ENCODE peak calls at places on chromosomes 6 and 20, in eight cellular contexts. G is cardiac muscle cell; E is A549; M is right cardiac atrium; W is tibial artery; I is CD8-positive, alpha-beta memory T cell; F is IMR-90; A is small intestine. X is an unnamed sample.

GRCh38 chr6:105370316-105370715 is 32.6 kb downstream of the PREP start:
- DNase-seq in G (no peak), M (no peak), E (no peak), W (no peak), F (no peak), I (no peak), A (no peak), X (no peak)

GRCh38 chr6:114342826-114343781 is at the start of gene HS3ST5:
- DNase-seq in W (peak; percentile 62), A (no peak), F (peak; percentile 8), G (peak; percentile 88), I (no peak), M (peak; percentile 50), E (peak; percentile 36), X (peak; percentile 73)

GRCh38 chr20:55333798-55334197 is 671.5 kb downstream of the CBLN4 start:
- DNase-seq in G (no peak), W (no peak), E (no peak), A (no peak), M (no peak), I (no peak), F (no peak), X (no peak)

GRCh38 chr6:53894086-53894485 is 99.3 kb downstream of the LRRC1 start:
- DNase-seq in F (peak; percentile 61), I (no peak), M (no peak), E (no peak), A (no peak), G (no peak), W (no peak), X (no peak)

GRCh38 chr6:22582806-22583205 is 13.4 kb downstream of the HDGFL1 start:
- DNase-seq in E (no peak), A (no peak), F (peak; percentile 19), G (no peak), I (no peak), M (no peak), W (no peak), X (no peak)

GRCh38 chr6:136563386-136564152 is 13.3 kb upstream of the MAP7 start:
- DNase-seq in E (no peak), A (no peak), M (no peak), I (no peak), F (no peak), W (no peak), G (no peak), X (no peak)

GRCh38 chr20:38728237-38728761 is 4.0 kb downstream of the SLC32A1 start:
- DNase-seq in F (no peak), I (no peak), A (no peak), G (no peak), E (no peak), M (no peak), W (no peak), X (no peak)

GRCh38 chr20:52305843-52306242 is 114.3 kb upstream of the ZFP64 start:
- DNase-seq in W (no peak), E (no peak), I (no peak), A (peak; percentile 20), M (no peak), G (no peak), F (no peak), X (no peak)

GRCh38 chr20:49385471-49385870 is 97.0 kb downstream of the KCNB1 start:
- DNase-seq in E (peak; percentile 53), G (peak; percentile 34), I (no peak), M (no peak), W (no peak), F (peak; percentile 22), A (peak; percentile 26), X (no peak)

GRCh38 chr20:39935921-39936320 is 753.1 kb downstream of the MAFB start:
- DNase-seq in A (no peak), M (no peak), G (no peak), F (no peak), E (no peak), I (no peak), W (no peak), X (no peak)

GRCh38 chr6:30940361-30941001 is at the start of gene MUCL3:
- DNase-seq in I (no peak), A (peak; percentile 74), E (no peak), W (no peak), F (no peak), G (no peak), M (no peak), X (no peak)

GRCh38 chr20:41249781-41250281 is 67.7 kb downstream of the ZHX3 start:
- DNase-seq in A (no peak), M (peak; percentile 67), F (peak; percentile 29), E (peak; percentile 24), G (peak; percentile 22), I (no peak), W (no peak), X (no peak)

GRCh38 chr20:19995220-19995863 is 21.8 kb upstream of the NAA20 start:
- DNase-seq in G (peak; percentile 75), M (no peak), W (no peak), F (peak; percentile 64), E (peak; percentile 61), I (no peak), A (peak; percentile 45), X (no peak)

GRCh38 chr6:142833054-142833453 is 111.9 kb downstream of the HIVEP2 start:
- DNase-seq in A (no peak), E (peak; percentile 37), W (peak; percentile 65), F (peak; percentile 98), M (no peak), G (no peak), I (no peak), X (no peak)

GRCh38 chr20:3071610-3072529 is at the start of gene OXT:
- DNase-seq in M (peak; percentile 85), F (no peak), W (no peak), I (peak; percentile 51), A (peak; percentile 54), E (no peak), G (no peak), X (no peak)

GRCh38 chr20:19968488-19969073 is 48.6 kb upstream of the NAA20 start:
- DNase-seq in F (no peak), W (no peak), M (no peak), A (no peak), G (no peak), I (no peak), E (no peak), X (no peak)

DNA sequence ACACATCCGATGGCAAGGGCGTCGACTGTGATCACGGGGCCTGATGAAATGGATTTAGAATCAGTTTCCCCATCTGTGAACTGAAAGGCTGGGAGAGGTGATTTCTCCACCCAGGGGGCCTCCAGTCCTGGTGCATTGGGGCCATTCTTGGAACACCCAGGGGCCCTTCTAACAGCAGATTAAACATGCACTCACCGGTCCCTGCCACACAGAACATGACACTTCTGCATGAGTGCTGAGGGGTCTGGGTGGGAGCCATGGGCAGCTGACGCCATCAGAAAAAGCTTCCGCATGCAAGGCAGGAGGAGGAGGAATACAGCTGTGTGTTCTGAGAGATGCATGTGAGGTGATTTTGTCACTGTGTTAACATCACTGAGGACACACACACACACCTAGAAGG is 26.8 kb downstream of the DLL1 start:
- DNase-seq in G (no peak), A (no peak), I (no peak), M (no peak), F (no peak), E (no peak), W (no peak), X (no peak)
- H3K27ac ChIP-seq in G (no peak overlapping the region), A (no peak overlapping the region), I (no peak overlapping the region), M (no peak overlapping the region), F (no peak overlapping the region), E (no peak overlapping the region), W (no peak overlapping the region), X (no peak overlapping the region)

GRCh38 chr6:144580771-144581170 is 295.6 kb downstream of the UTRN start:
- DNase-seq in W (no peak), F (no peak), E (no peak), M (no peak), I (no peak), G (no peak), A (no peak), X (no peak)

GRCh38 chr6:144582939-144583613 is 297.9 kb downstream of the UTRN start:
- DNase-seq in I (peak; percentile 13), E (no peak), W (no peak), F (peak; percentile 30), M (peak; percentile 74), G (peak; percentile 24), A (peak; percentile 61), X (peak; percentile 22)

GRCh38 chr6:144581807-144582537 is 296.8 kb downstream of the UTRN start:
- DNase-seq in A (peak; percentile 35), E (peak; percentile 25), G (peak; percentile 49), F (peak; percentile 44), W (no peak), I (no peak), M (no peak), X (no peak)

GRCh38 chr6:144585217-144585814 is 300.2 kb downstream of the UTRN start:
- DNase-seq in A (peak; percentile 48), F (peak; percentile 58), E (peak; percentile 36), G (peak; percentile 64), M (no peak), W (no peak), I (no peak), X (no peak)

DNA sequence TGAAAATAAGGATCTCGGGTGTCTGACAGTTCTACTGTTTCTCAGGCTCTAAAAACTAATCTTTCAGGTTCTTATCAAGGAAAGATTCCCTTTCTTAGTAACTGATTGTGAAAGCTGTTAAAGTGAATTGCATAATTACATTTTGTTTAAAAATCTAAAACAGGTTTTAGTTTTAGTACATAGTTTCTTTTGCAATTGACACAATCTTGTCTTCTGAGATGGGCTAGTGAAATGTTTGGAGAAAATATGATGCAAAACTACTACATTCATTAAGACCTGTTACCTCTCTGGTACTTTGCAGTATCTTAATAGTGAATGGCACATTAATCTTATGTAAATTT is 298.4 kb downstream of the UTRN start:
- DNase-seq in I (no peak), E (no peak), G (no peak), M (no peak), A (no peak), W (no peak), F (no peak), X (no peak)
- H3K4me3 ChIP-seq in I (peak overlapping the region; percentile 32), E (no peak overlapping the region), G (peak overlapping the region; percentile 16), M (no peak overlapping the region), A (no peak overlapping the region), W (no peak overlapping the region), F (peak overlapping the region; percentile 11), X (peak overlapping the region; percentile 40)

DNA sequence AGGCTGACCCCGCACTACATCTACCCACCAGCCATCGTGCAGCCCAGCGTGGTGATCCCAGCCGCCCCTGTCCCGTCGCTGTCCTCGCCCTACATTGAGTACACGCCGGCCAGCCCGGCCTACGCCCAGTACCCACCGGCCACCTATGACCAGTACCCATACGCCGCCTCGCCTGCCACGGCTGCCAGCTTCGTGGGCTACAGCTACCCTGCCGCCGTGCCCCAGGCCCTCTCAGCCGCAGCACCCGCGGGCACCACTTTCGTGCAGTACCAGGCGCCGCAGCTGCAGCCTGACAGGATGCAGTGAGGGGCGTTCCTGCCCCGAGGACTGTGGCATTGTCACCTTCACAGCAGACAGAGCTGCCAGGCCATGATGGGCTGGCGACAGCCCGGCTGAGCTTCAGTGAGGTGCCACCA is 16.4 kb downstream of the RBM38 start:
- DNase-seq in A (no peak), E (no peak), F (no peak), I (no peak), W (no peak), M (peak; percentile 79), G (no peak), X (no peak)
- H3K27ac ChIP-seq in A (no peak overlapping the region), E (no peak overlapping the region), F (no peak overlapping the region), I (no peak overlapping the region), W (no peak overlapping the region), M (peak overlapping the region; percentile 78), G (peak overlapping the region; percentile 93), X (no peak overlapping the region)

DNA sequence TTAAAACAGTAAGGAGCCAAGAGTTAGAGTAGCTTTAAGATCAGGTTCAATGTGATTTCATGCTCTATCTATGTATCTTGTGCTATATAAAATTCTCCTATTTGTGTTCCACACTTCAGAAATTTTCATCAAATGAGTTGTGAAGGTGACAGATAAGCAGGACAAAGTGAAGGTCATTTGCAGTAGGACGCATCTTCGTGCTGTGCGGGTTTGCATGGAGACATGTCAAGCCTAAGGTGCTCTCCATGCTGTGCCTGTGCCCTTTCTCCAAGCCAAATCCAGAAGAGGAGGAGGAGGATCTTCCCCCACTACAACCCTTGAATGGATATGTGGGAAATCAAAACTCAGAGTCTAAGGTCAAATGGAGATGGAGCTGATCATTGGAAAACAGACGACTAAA is 147.3 kb upstream of the NEDD9 start:
- DNase-seq in G (no peak), M (no peak), I (no peak), E (no peak), F (no peak), W (no peak), A (no peak), X (no peak)
- H3K4me3 ChIP-seq in G (no peak overlapping the region), M (no peak overlapping the region), I (no peak overlapping the region), E (no peak overlapping the region), F (no peak overlapping the region), W (no peak overlapping the region), A (no peak overlapping the region), X (no peak overlapping the region)

X was measured in dorsolateral prefrontal cortex.